ENCODE peak calls at places on chromosomes 4 and X, in five cellular contexts. I is mammary epithelial cell, A is IMR-90, H is HCT116, M is GM23248. Q is an unnamed sample. For H3K27me3, the result is how much of the 10 kb centered on the place peaks cover.

GRCh38 chr4:6779667-6780565 is 2.6 kb upstream of the KIAA0232 start:
- DNase-seq in A (peak), M (peak), I (no peak), H (no peak), Q (no peak)

GRCh38 chr4:66489783-66490452 is 819.6 kb upstream of the EPHA5 start:
- DNase-seq in I (peak), H (no peak), M (no peak), A (peak), Q (peak)

GRCh38 chr4:161522031-161522430 is 641.8 kb downstream of the FSTL5 start:
- DNase-seq in I (no peak), A (no peak), M (no peak), H (no peak), Q (no peak)

GRCh38 chr4:8761167-8761823 is 110.3 kb downstream of the HMX1 start:
- DNase-seq in A (no peak), M (no peak), H (no peak), I (no peak), Q (no peak)

GRCh38 chr4:145882594-145882993 is 56.0 kb downstream of the ZNF827 start:
- DNase-seq in M (no peak), I (no peak), H (no peak), A (no peak), Q (no peak)

GRCh38 chr4:168886361-168886760 is 123.7 kb downstream of the CBR4 start:
- DNase-seq in A (peak), M (peak), I (peak), H (peak), Q (no peak)

GRCh38 chr4:113449407-113449974 is 312.0 kb downstream of the CAMK2D start:
- DNase-seq in A (no peak), H (no peak), M (peak), I (no peak), Q (peak)

GRCh38 chr4:683982-684571 is 4.9 kb downstream of the SLC49A3 start:
- DNase-seq in H (peak), A (peak), I (no peak), M (peak), Q (peak)

GRCh38 chr4:26827798-26828197 is 32.8 kb upstream of the STIM2 start:
- DNase-seq in M (no peak), I (no peak), A (no peak), H (no peak), Q (no peak)

GRCh38 chr4:176660561-176660960 is 132.2 kb downstream of the VEGFC start:
- DNase-seq in H (no peak), M (peak), A (no peak), I (no peak), Q (no peak)

GRCh38 chr4:115042496-115042895 is 70.9 kb downstream of the NDST4 start:
- DNase-seq in A (no peak), I (peak), H (no peak), M (peak), Q (no peak)

GRCh38 chr4:152010680-152011079 is 249.9 kb upstream of the GATB start:
- DNase-seq in A (no peak), M (no peak), I (no peak), H (no peak), Q (no peak)

GRCh38 chr4:149584703-149585102 is 230.9 kb downstream of the IQCM start:
- DNase-seq in H (no peak), A (no peak), I (no peak), M (peak), Q (no peak)

GRCh38 chr4:22573198-22573597 is 57.3 kb upstream of the ADGRA3 start:
- DNase-seq in H (no peak), I (peak), A (no peak), M (no peak), Q (peak)

DNA sequence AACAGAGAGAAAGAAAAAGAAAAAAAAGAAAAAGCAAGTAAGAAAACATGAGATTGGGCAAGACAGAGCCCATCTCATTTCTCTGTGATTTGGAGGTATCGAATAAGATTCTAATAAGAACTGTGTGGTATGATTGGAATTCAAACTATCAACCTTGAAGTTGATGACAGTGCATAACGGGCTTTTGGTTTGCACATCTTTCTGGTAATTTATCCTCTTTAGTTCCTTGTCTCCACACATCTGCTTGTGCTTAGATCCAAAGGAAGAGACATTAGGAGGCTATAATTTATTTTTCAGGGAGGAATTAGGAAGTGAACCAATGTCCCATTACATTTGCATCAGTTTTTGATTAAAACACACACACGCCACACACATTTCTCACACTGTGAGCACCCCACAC is 149.9 kb downstream of the ARSF start:
- DNase-seq in M (peak), A (peak), I (no peak), H (no peak), Q (no peak)
- H3K27ac ChIP-seq in M (peak), A (no peak), I (no peak), H (no peak), Q (no peak)

DNA sequence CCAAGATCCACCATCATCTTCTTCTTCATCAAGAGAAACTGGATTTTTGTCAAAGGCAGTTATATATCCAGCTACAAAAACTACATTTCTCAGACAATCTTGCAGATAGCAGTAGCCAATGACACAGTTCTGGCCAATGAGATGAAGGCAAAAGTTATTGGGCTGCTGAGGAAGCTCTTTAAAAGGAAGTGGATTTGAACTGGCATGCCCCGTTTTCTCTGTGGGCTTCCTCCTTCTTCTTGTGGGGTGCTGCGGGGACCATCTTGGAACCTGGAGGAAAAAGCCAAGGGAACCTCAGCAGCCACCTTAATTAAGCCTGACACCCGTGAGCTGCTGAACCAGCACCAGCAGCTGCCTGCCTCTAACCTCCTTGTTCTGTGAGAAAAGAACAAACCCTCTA is 4.8 kb downstream of the SMIM43 start:
- DNase-seq in I (no peak), M (no peak), H (no peak), A (no peak), Q (no peak)
- H3K27me3 ChIP-seq in I (under half), M (under half), H (under half), A (under half), Q (half or more)

GRCh38 chr4:76088719-76089118 is 14.2 kb downstream of the ART3 start:
- DNase-seq in M (no peak), I (no peak), H (no peak), A (no peak), Q (no peak)
- H3K4me2 ChIP-seq in M (no peak), I (no peak), H (no peak), A (no peak), Q (no peak)

DNA sequence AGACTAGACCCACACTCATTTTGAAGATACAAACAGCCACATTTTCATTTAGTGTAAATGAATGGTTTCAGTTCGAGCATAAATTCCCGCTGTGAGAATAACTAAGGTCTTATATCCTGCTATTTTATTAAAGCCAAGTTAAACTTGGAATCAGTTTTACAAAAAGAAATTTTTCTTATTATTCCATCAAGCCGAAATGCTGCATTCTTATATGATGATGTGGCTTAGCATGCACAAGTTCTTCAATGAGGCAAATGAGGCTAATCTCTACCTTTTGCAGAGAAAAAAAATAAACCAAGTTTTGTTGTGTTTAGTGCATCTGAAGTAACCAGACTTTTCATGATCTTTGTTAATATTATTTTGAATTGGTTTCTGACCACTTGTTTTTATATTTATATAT is 953.9 kb upstream of the PCDH10 start:
- DNase-seq in M (no peak), A (peak), H (no peak), I (no peak), Q (no peak)
- H3K27ac ChIP-seq in M (no peak), A (no peak), H (no peak), I (no peak), Q (no peak)

Q was measured in hepatocyte.